ENCODE peak calls at places on chromosomes 7 and 10, in seven cellular contexts. N, W, F, L, B, D and I are unnamed samples.

GRCh38 chr10:34739915-34740314 is 75.2 kb downstream of the PARD3 start:
- DNase-seq in W (no peak), N (no peak), L (no peak), D (peak; percentile 82), B (peak; percentile 64), F (no peak), I (no peak)

GRCh38 chr10:70756710-70757360 is 28.3 kb downstream of the TBATA start:
- DNase-seq in L (no peak), D (no peak), F (no peak), B (no peak), N (no peak), W (no peak), I (no peak)

GRCh38 chr7:49775065-49775948 is 1.9 kb downstream of the VWC2 start:
- DNase-seq in D (no peak), F (no peak), W (no peak), B (peak; percentile 61), N (no peak), L (no peak), I (no peak)

GRCh38 chr7:66758964-66759628 is 18.6 kb downstream of the RABGEF1 start:
- DNase-seq in L (no peak), B (no peak), F (no peak), N (no peak), W (no peak), D (no peak), I (no peak)

GRCh38 chr10:34290412-34291082 is 524.5 kb downstream of the PARD3 start:
- DNase-seq in D (peak; percentile 67), N (no peak), W (peak; percentile 28), L (no peak), B (no peak), F (no peak), I (no peak)

GRCh38 chr10:61613665-61614064 is 49.1 kb upstream of the CABCOCO1 start:
- DNase-seq in L (no peak), F (no peak), W (no peak), B (no peak), D (no peak), N (no peak), I (no peak)

GRCh38 chr10:121900443-121901174 is 27.2 kb downstream of the ATE1 start:
- DNase-seq in N (peak; percentile 38), L (no peak), W (peak; percentile 62), F (peak; percentile 52), B (no peak), D (peak; percentile 78), I (no peak)

GRCh38 chr7:159144756-159145543 is at the start of gene VIPR2:
- DNase-seq in F (no peak), B (peak; percentile 78), L (no peak), N (no peak), D (no peak), W (no peak), I (no peak)

GRCh38 chr10:87038286-87038717 is 18.2 kb downstream of the FAM25A start:
- DNase-seq in L (no peak), D (no peak), N (no peak), B (no peak), F (no peak), W (no peak), I (no peak)

DNA sequence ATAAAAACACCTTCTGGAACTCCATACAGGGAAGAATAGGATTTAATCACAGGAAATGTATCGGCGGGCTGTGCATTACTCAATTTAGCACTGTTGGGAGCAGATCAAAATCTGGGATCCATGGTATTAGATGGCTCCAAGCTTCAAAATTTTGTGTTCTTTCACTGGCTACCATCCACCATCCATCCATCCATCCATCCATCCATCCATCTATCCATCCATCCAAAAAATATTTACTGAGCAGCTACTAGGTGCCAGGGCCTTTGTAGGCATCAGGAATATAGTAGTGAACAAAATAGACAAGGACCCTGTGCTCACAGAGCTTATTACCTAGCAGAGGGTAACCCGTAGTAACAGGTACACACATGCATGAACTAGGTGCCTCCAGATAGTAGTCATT is 280.2 kb downstream of the CCDC3 start:
- DNase-seq in D (no peak), B (no peak), W (no peak), F (no peak), N (no peak), L (no peak), I (no peak)
- TF ChIP-seq EZH2 in D (no peak), B (no peak), W (no peak), F (no peak), N (no peak), L (no peak), I (no peak)

GRCh38 chr7:112283382-112283910 is 77.0 kb downstream of the ZNF277 start:
- DNase-seq in W (no peak), L (no peak), B (no peak), N (no peak), F (no peak), D (no peak), I (no peak)
- TF ChIP-seq POLR2AphosphoS5 in W (no peak), L (no peak), B (no peak), N (no peak), F (no peak), D (no peak), I (no peak)

DNA sequence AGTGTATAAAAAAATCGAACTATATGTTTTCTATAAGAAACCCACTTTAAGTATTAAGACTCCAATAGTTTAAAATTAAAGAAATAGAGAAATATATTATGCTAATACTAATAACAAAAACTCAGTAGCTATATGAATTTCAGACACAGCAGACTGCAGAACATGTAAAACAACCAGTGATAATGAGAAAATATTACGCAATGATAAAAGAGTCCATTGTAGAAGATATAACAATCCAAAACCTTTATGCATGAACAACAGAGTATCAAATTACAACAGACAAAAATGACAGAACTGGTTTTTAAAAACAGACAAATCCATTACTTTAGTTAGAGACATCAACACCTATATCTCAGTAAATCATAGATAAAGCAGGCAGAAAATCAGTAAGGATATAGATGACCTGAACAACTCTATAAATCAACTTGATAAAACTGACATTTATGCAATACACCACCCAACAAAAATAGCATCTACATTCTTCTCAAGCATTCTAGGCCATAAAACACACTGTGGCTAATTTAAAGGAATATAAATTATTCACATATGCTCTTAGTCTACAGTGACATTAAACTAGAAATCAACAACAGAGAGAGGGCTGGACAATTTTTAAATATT is 669.5 kb upstream of the GHITM start:
- DNase-seq in D (no peak), N (no peak), B (no peak), F (no peak), L (no peak), W (no peak), I (no peak)
- H3K9me3 ChIP-seq in D (no peaks in the 10 kb centered on the region), N (no peaks in the 10 kb centered on the region), B (no peaks in the 10 kb centered on the region), F (no peaks in the 10 kb centered on the region), L (no peaks in the 10 kb centered on the region), W (peaks cover 73% of the 10 kb centered on the region), I (no peaks in the 10 kb centered on the region)

DNA sequence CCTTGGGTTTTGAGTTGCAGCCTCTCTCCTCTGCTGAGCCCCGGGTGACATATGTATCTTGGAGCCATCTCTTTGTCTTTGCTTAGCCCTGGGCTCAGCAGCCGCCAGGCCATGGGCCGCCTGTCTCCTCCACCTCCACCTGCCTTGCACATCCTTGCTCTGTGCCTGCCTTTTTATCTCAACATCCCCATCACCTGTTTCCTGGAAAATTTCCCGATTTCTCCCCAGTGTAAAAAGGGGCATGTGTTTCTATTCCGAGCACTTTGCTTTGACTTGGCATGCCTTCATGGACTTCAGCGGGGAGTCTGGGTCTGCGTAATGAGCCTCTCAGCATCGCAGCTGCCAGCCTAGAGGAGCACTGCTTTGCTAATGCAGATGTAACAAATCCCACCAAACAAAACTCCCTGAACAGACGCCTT is 141.3 kb upstream of the AGK start:
- DNase-seq in W (no peak), F (no peak), D (no peak), B (peak; percentile 64), N (no peak), L (no peak), I (no peak)
- TF ChIP-seq EZH2 in W (no peak), F (no peak), D (no peak), B (no peak), N (no peak), L (no peak), I (no peak)

GRCh38 chr7:112448891-112449290 is 1.4 kb upstream of the IFRD1 start:
- DNase-seq in D (no peak), N (no peak), B (no peak), W (no peak), F (no peak), L (no peak), I (no peak)
- TF ChIP-seq POLR2AphosphoS5 in D (no peak), N (no peak), B (no peak), W (no peak), F (no peak), L (no peak), I (no peak)